ENCODE peak calls at places on chromosomes 7 and 10, in nine cellular contexts. B, N, D, J, Z, A, H, Q and M are unnamed samples.

GRCh38 chr7:104926905-104927454 is 87.0 kb upstream of the KMT2E start:
- DNase-seq in B (no peak), N (no peak), D (no peak), J (no peak), Z (no peak), A (no peak), H (peak), Q (no peak), M (peak)

GRCh38 chr7:22386206-22386858 is 29.4 kb upstream of the RAPGEF5 start:
- DNase-seq in B (no peak), N (no peak), D (no peak), J (no peak), Z (no peak), A (no peak), H (no peak), Q (no peak), M (no peak)

GRCh38 chr7:514651-515598 is 4.7 kb downstream of the PDGFA start:
- DNase-seq in B (peak), N (peak), D (no peak), J (no peak), Z (no peak), A (no peak), H (no peak), Q (peak), M (no peak)

GRCh38 chr7:107879400-107880035 is 11.5 kb upstream of the DLD start:
- DNase-seq in B (peak), N (peak), D (peak), J (peak), Z (peak), A (no peak), H (peak), Q (peak), M (peak)

GRCh38 chr10:50392426-50392825 is 141.1 kb upstream of the ASAH2 start:
- DNase-seq in B (no peak), N (no peak), D (no peak), J (peak), Z (no peak), A (no peak), H (no peak), Q (no peak), M (no peak)

GRCh38 chr7:17384400-17384799 is 85.9 kb downstream of the AHR start:
- DNase-seq in B (no peak), N (no peak), D (no peak), J (no peak), Z (no peak), A (no peak), H (no peak), Q (no peak), M (no peak)

GRCh38 chr10:63409465-63410027 is 56.2 kb downstream of the JMJD1C start:
- DNase-seq in B (no peak), N (no peak), D (peak), J (no peak), Z (peak), A (no peak), H (no peak), Q (peak), M (no peak)

GRCh38 chr10:30039567-30039966 is 19.8 kb downstream of the JCAD start:
- DNase-seq in B (no peak), N (no peak), D (no peak), J (no peak), Z (no peak), A (no peak), H (no peak), Q (no peak), M (no peak)

GRCh38 chr10:86087716-86088115 is 278.9 kb downstream of the GRID1 start:
- DNase-seq in B (no peak), N (no peak), D (no peak), J (no peak), Z (no peak), A (no peak), H (no peak), Q (no peak), M (no peak)

GRCh38 chr7:55510621-55511020 is 61.7 kb downstream of the VOPP1 start:
- DNase-seq in B (no peak), N (no peak), D (no peak), J (no peak), Z (no peak), A (no peak), H (no peak), Q (no peak), M (no peak)

GRCh38 chr7:139909379-139910050 is 80.5 kb downstream of the TBXAS1 start:
- DNase-seq in B (no peak), N (no peak), D (peak), J (no peak), Z (no peak), A (no peak), H (peak), Q (peak), M (no peak)

GRCh38 chr10:98299341-98299740 is 31.3 kb upstream of the LOXL4 start:
- DNase-seq in B (no peak), N (no peak), D (no peak), J (no peak), Z (peak), A (no peak), H (no peak), Q (peak), M (no peak)

GRCh38 chr7:22256702-22257101 is 100.3 kb downstream of the RAPGEF5 start:
- DNase-seq in B (no peak), N (no peak), D (peak), J (no peak), Z (no peak), A (no peak), H (no peak), Q (no peak), M (no peak)

GRCh38 chr7:70208236-70209063 is 610.2 kb downstream of the AUTS2 start:
- DNase-seq in B (peak), N (no peak), D (no peak), J (no peak), Z (no peak), A (no peak), H (no peak), Q (peak), M (no peak)

GRCh38 chr7:148681821-148682220 is 16.9 kb upstream of the CUL1 start:
- DNase-seq in B (no peak), N (no peak), D (no peak), J (no peak), Z (no peak), A (no peak), H (no peak), Q (no peak), M (no peak)